ENCODE peak calls at places on chromosomes 16 and 17, in six cellular contexts. N is NCI-H526 treated with DMSO at 0.1 percent for 48 hours; T is GM12864; X is LHCN-M2; Z is activated CD8-positive, alpha-beta memory T cell treated with anti-CD3 and anti-CD28 coated beads, Interleukin-2, amount 50 U/mL, for 48 hours; Q is H7. F is an unnamed sample.

GRCh38 chr17:73770115-73770848 is 126.0 kb upstream of the SDK2 start:
- DNase-seq in N (no peak), T (no peak), X (no peak), Z (no peak), Q (no peak), F (peak; percentile 32)

GRCh38 chr17:66514227-66514806 is 211.9 kb downstream of the PRKCA start:
- DNase-seq in N (no peak), T (no peak), X (peak; percentile 51), Z (no peak), Q (no peak), F (no peak)

GRCh38 chr17:77098884-77099545 is 41.8 kb upstream of the SEC14L1 start:
- DNase-seq in N (peak; percentile 28), T (no peak), X (peak; percentile 72), Z (no peak), Q (no peak), F (no peak)

GRCh38 chr16:67173808-67174705 is 3.7 kb downstream of the NOL3 start:
- DNase-seq in N (peak; percentile 56), T (no peak), X (peak; percentile 93), Z (peak; percentile 83), Q (peak; percentile 92), F (peak; percentile 94)

GRCh38 chr16:29824589-29825144 is 4.4 kb downstream of the MVP start:
- DNase-seq in N (no peak), T (no peak), X (peak; percentile 87), Z (no peak), Q (no peak), F (no peak)

GRCh38 chr17:48441231-48441711 is 11.3 kb upstream of the SKAP1 start:
- DNase-seq in N (no peak), T (peak; percentile 86), X (no peak), Z (no peak), Q (no peak), F (no peak)

GRCh38 chr17:7929158-7930029 is at the start of gene KCNAB3:
- DNase-seq in N (no peak), T (peak; percentile 45), X (peak; percentile 2), Z (no peak), Q (peak; percentile 96), F (no peak)

GRCh38 chr17:79992657-79993389 is 42.8 kb downstream of the TBC1D16 start:
- DNase-seq in N (no peak), T (no peak), X (no peak), Z (no peak), Q (no peak), F (no peak)

GRCh38 chr17:20266806-20267458 is 200.4 kb downstream of the LGALS9B start:
- DNase-seq in N (no peak), T (no peak), X (peak; percentile 84), Z (no peak), Q (no peak), F (no peak)

GRCh38 chr17:7173687-7174602 is 5.2 kb downstream of the ASGR1 start:
- DNase-seq in N (no peak), T (no peak), X (peak; percentile 15), Z (peak; percentile 74), Q (peak; percentile 95), F (no peak)

GRCh38 chr16:3596101-3596861 is 15.1 kb downstream of the SLX4 start:
- DNase-seq in N (no peak), T (no peak), X (no peak), Z (no peak), Q (peak; percentile 55), F (no peak)

GRCh38 chr17:7021993-7022778 is 664 bp upstream of the BCL6B start:
- DNase-seq in N (peak; percentile 15), T (no peak), X (peak; percentile 57), Z (peak; percentile 94), Q (peak; percentile 97), F (peak; percentile 67)

GRCh38 chr17:30524847-30525246 is 47.6 kb downstream of the GOSR1 start:
- DNase-seq in N (no peak), T (no peak), X (peak; percentile 56), Z (no peak), Q (no peak), F (no peak)

GRCh38 chr17:45150911-45151809 is 2.9 kb downstream of the HEXIM1 start:
- DNase-seq in N (no peak), T (no peak), X (no peak), Z (no peak), Q (no peak), F (peak; percentile 35)

GRCh38 chr17:35520043-35520442 is 17.4 kb downstream of the SLFN12L start:
- DNase-seq in N (no peak), T (no peak), X (no peak), Z (no peak), Q (no peak), F (no peak)

GRCh38 chr16:87921236-87921773 is 15.0 kb downstream of the CA5A start:
- DNase-seq in N (no peak), T (no peak), X (no peak), Z (no peak), Q (no peak), F (no peak)

GRCh38 chr17:1829189-1829578 is 518 bp downstream of the SMYD4 start:
- DNase-seq in N (no peak), T (no peak), X (peak; percentile 18), Z (no peak), Q (no peak), F (peak; percentile 22)

GRCh38 chr17:81523139-81524062 is 4.8 kb upstream of the FSCN2 start:
- DNase-seq in N (peak; percentile 20), T (no peak), X (peak; percentile 65), Z (no peak), Q (peak; percentile 94), F (no peak)

GRCh38 chr17:37490638-37491614 is 1.2 kb downstream of the DUSP14 start:
- DNase-seq in N (peak; percentile 21), T (no peak), X (peak; percentile 84), Z (peak; percentile 60), Q (peak; percentile 72), F (peak; percentile 87)

GRCh38 chr17:17181666-17182600 is 24.2 kb downstream of the PLD6 start:
- DNase-seq in N (no peak), T (no peak), X (no peak), Z (no peak), Q (no peak), F (no peak)

GRCh38 chr16:69166221-69166833 is 20.6 kb upstream of the SNTB2 start:
- DNase-seq in N (no peak), T (no peak), X (peak; percentile 29), Z (peak; percentile 81), Q (no peak), F (no peak)

GRCh38 chr17:74779948-74780400 is 3.8 kb upstream of the NAT9 start:
- DNase-seq in N (no peak), T (peak; percentile 91), X (no peak), Z (no peak), Q (no peak), F (no peak)

GRCh38 chr16:66324785-66325184 is 41.7 kb upstream of the CDH5 start:
- DNase-seq in N (no peak), T (no peak), X (no peak), Z (no peak), Q (peak; percentile 88), F (no peak)

GRCh38 chr16:67198238-67198734 is 645 bp upstream of the ELMO3 start:
- DNase-seq in N (peak; percentile 19), T (no peak), X (peak; percentile 50), Z (no peak), Q (peak; percentile 91), F (peak; percentile 86)

GRCh38 chr16:50265716-50266336 is 525 bp upstream of the ADCY7 start:
- DNase-seq in N (no peak), T (no peak), X (no peak), Z (no peak), Q (peak; percentile 35), F (no peak)

GRCh38 chr16:69097425-69097824 is 8.0 kb upstream of the HAS3 start:
- DNase-seq in N (no peak), T (no peak), X (no peak), Z (no peak), Q (no peak), F (no peak)

GRCh38 chr17:35752471-35752870 is 568 bp downstream of the GAS2L2 start:
- DNase-seq in N (no peak), T (no peak), X (no peak), Z (no peak), Q (no peak), F (peak; percentile 65)

GRCh38 chr17:4483012-4483840 is 15.5 kb upstream of the SPNS2 start:
- DNase-seq in N (no peak), T (no peak), X (no peak), Z (no peak), Q (peak; percentile 55), F (peak; percentile 94)

GRCh38 chr16:57148481-57148880 is 37.4 kb downstream of the PSME3IP1 start:
- DNase-seq in N (no peak), T (no peak), X (no peak), Z (peak; percentile 39), Q (peak; percentile 46), F (no peak)

GRCh38 chr17:2087597-2088211 is 32.8 kb downstream of the HIC1 start:
- DNase-seq in N (no peak), T (peak; percentile 85), X (no peak), Z (no peak), Q (no peak), F (no peak)

GRCh38 chr16:2715519-2715918 is 4.5 kb downstream of the PRSS27 start:
- DNase-seq in N (no peak), T (no peak), X (peak; percentile 17), Z (peak; percentile 94), Q (peak; percentile 96), F (no peak)

GRCh38 chr17:37614391-37614790 is 5.2 kb upstream of the SYNRG start:
- DNase-seq in N (no peak), T (no peak), X (peak; percentile 70), Z (no peak), Q (no peak), F (no peak)

F was measured in T47D.